ENCODE peak calls at places on chromosome 4, in ten cellular contexts. One of them, this sample, is unnamed.

GRCh38 chr4:1310796-1311715 is 21.4 kb downstream of the MAEA start:
- DNase-seq in progenitor cell of endocrine pancreas: no peak
- DNase-seq in GM10248: no peak
- DNase-seq in NCI-H524 treated with DMSO at 0.1 percent for 48 hours: no peak
- DNase-seq in NCI-H1436: no peak
- DNase-seq in lung microvascular endothelial cell: peak
- DNase-seq in HCEC 1CT: no peak
- DNase-seq in astrocyte: no peak
- DNase-seq in NCI-H187 treated with DMSO at 0.1 percent for 48 hours: no peak
- DNase-seq in islet precursor cell: no peak
- DNase-seq in this sample: no peak

GRCh38 chr4:73676136-73676535 is 55.9 kb upstream of the RASSF6 start:
- DNase-seq in NCI-H524 treated with DMSO at 0.1 percent for 48 hours: no peak
- DNase-seq in HCEC 1CT: no peak
- DNase-seq in NCI-H187 treated with DMSO at 0.1 percent for 48 hours: no peak
- DNase-seq in progenitor cell of endocrine pancreas: no peak
- DNase-seq in lung microvascular endothelial cell: no peak
- DNase-seq in GM10248: no peak
- DNase-seq in islet precursor cell: no peak
- DNase-seq in astrocyte: no peak
- DNase-seq in NCI-H1436: no peak
- DNase-seq in this sample: no peak

GRCh38 chr4:3291969-3292570 is 751 bp upstream of the RGS12 start:
- DNase-seq in NCI-H524 treated with DMSO at 0.1 percent for 48 hours: no peak
- DNase-seq in lung microvascular endothelial cell: peak
- DNase-seq in progenitor cell of endocrine pancreas: peak
- DNase-seq in GM10248: no peak
- DNase-seq in islet precursor cell: peak
- DNase-seq in NCI-H187 treated with DMSO at 0.1 percent for 48 hours: no peak
- DNase-seq in astrocyte: peak
- DNase-seq in NCI-H1436: no peak
- DNase-seq in HCEC 1CT: peak
- DNase-seq in this sample: peak

GRCh38 chr4:56253631-56254241 is 133.6 kb downstream of the AASDH start:
- DNase-seq in NCI-H1436: no peak
- DNase-seq in GM10248: no peak
- DNase-seq in islet precursor cell: no peak
- DNase-seq in NCI-H524 treated with DMSO at 0.1 percent for 48 hours: no peak
- DNase-seq in HCEC 1CT: no peak
- DNase-seq in lung microvascular endothelial cell: no peak
- DNase-seq in astrocyte: no peak
- DNase-seq in NCI-H187 treated with DMSO at 0.1 percent for 48 hours: no peak
- DNase-seq in progenitor cell of endocrine pancreas: no peak
- DNase-seq in this sample: no peak

GRCh38 chr4:61379406-61379805 is 179.3 kb downstream of the ADGRL3 start:
- DNase-seq in progenitor cell of endocrine pancreas: no peak
- DNase-seq in lung microvascular endothelial cell: no peak
- DNase-seq in astrocyte: no peak
- DNase-seq in islet precursor cell: no peak
- DNase-seq in NCI-H187 treated with DMSO at 0.1 percent for 48 hours: no peak
- DNase-seq in GM10248: no peak
- DNase-seq in HCEC 1CT: no peak
- DNase-seq in NCI-H524 treated with DMSO at 0.1 percent for 48 hours: no peak
- DNase-seq in NCI-H1436: no peak
- DNase-seq in this sample: no peak

GRCh38 chr4:8548731-8549351 is 31.4 kb upstream of the GPR78 start:
- DNase-seq in GM10248: no peak
- DNase-seq in lung microvascular endothelial cell: no peak
- DNase-seq in progenitor cell of endocrine pancreas: no peak
- DNase-seq in NCI-H524 treated with DMSO at 0.1 percent for 48 hours: no peak
- DNase-seq in NCI-H187 treated with DMSO at 0.1 percent for 48 hours: no peak
- DNase-seq in islet precursor cell: no peak
- DNase-seq in HCEC 1CT: no peak
- DNase-seq in astrocyte: no peak
- DNase-seq in NCI-H1436: no peak
- DNase-seq in this sample: no peak

GRCh38 chr4:87123241-87123640 is 97.2 kb downstream of the KLHL8 start:
- DNase-seq in NCI-H524 treated with DMSO at 0.1 percent for 48 hours: no peak
- DNase-seq in NCI-H1436: no peak
- DNase-seq in NCI-H187 treated with DMSO at 0.1 percent for 48 hours: no peak
- DNase-seq in HCEC 1CT: no peak
- DNase-seq in progenitor cell of endocrine pancreas: no peak
- DNase-seq in islet precursor cell: no peak
- DNase-seq in lung microvascular endothelial cell: no peak
- DNase-seq in astrocyte: no peak
- DNase-seq in GM10248: no peak
- DNase-seq in this sample: no peak

GRCh38 chr4:140935259-140935658 is 179.1 kb upstream of the TBC1D9 start:
- DNase-seq in NCI-H187 treated with DMSO at 0.1 percent for 48 hours: no peak
- DNase-seq in NCI-H1436: no peak
- DNase-seq in islet precursor cell: no peak
- DNase-seq in GM10248: no peak
- DNase-seq in HCEC 1CT: no peak
- DNase-seq in lung microvascular endothelial cell: no peak
- DNase-seq in astrocyte: peak
- DNase-seq in progenitor cell of endocrine pancreas: no peak
- DNase-seq in NCI-H524 treated with DMSO at 0.1 percent for 48 hours: peak
- DNase-seq in this sample: peak

GRCh38 chr4:5851637-5852036 is 41.2 kb downstream of the CRMP1 start:
- DNase-seq in NCI-H1436: no peak
- DNase-seq in NCI-H187 treated with DMSO at 0.1 percent for 48 hours: no peak
- DNase-seq in astrocyte: no peak
- DNase-seq in NCI-H524 treated with DMSO at 0.1 percent for 48 hours: no peak
- DNase-seq in lung microvascular endothelial cell: no peak
- DNase-seq in GM10248: no peak
- DNase-seq in progenitor cell of endocrine pancreas: no peak
- DNase-seq in HCEC 1CT: no peak
- DNase-seq in islet precursor cell: no peak
- DNase-seq in this sample: no peak

GRCh38 chr4:138007572-138007971 is 234.6 kb downstream of the SLC7A11 start:
- DNase-seq in NCI-H1436: no peak
- DNase-seq in astrocyte: peak
- DNase-seq in islet precursor cell: no peak
- DNase-seq in GM10248: no peak
- DNase-seq in HCEC 1CT: peak
- DNase-seq in NCI-H187 treated with DMSO at 0.1 percent for 48 hours: no peak
- DNase-seq in NCI-H524 treated with DMSO at 0.1 percent for 48 hours: no peak
- DNase-seq in progenitor cell of endocrine pancreas: no peak
- DNase-seq in lung microvascular endothelial cell: peak
- DNase-seq in this sample: peak

GRCh38 chr4:99378876-99379275 is 26.3 kb upstream of the ADH1C start:
- DNase-seq in HCEC 1CT: no peak
- DNase-seq in NCI-H524 treated with DMSO at 0.1 percent for 48 hours: no peak
- DNase-seq in lung microvascular endothelial cell: no peak
- DNase-seq in NCI-H1436: no peak
- DNase-seq in NCI-H187 treated with DMSO at 0.1 percent for 48 hours: no peak
- DNase-seq in astrocyte: no peak
- DNase-seq in GM10248: no peak
- DNase-seq in islet precursor cell: no peak
- DNase-seq in progenitor cell of endocrine pancreas: no peak
- DNase-seq in this sample: no peak

GRCh38 chr4:176034498-176034897 is 31.1 kb upstream of the WDR17 start:
- DNase-seq in astrocyte: peak
- DNase-seq in lung microvascular endothelial cell: peak
- DNase-seq in HCEC 1CT: peak
- DNase-seq in NCI-H524 treated with DMSO at 0.1 percent for 48 hours: no peak
- DNase-seq in NCI-H187 treated with DMSO at 0.1 percent for 48 hours: no peak
- DNase-seq in GM10248: no peak
- DNase-seq in islet precursor cell: no peak
- DNase-seq in NCI-H1436: peak
- DNase-seq in progenitor cell of endocrine pancreas: no peak
- DNase-seq in this sample: peak